ENCODE peak calls at places on chromosomes 6 and 20, in six cellular contexts. H, B, K, I, A and N are unnamed samples.

GRCh38 chr20:10793741-10794140 is 119.9 kb upstream of the JAG1 start:
- DNase-seq in H (no peak), I (no peak), K (no peak), A (no peak), B (peak; percentile 6), N (no peak)

GRCh38 chr20:10466855-10467254 is 31.8 kb downstream of the SLX4IP start:
- DNase-seq in I (no peak), B (no peak), H (no peak), A (no peak), K (no peak), N (peak; percentile 95)

GRCh38 chr6:45003400-45003799 is 324.7 kb upstream of the RUNX2 start:
- DNase-seq in I (no peak), K (no peak), H (no peak), B (no peak), A (no peak), N (no peak)

GRCh38 chr20:25187638-25188037 is 7.9 kb upstream of the ENTPD6 start:
- DNase-seq in H (no peak), A (no peak), I (no peak), K (no peak), B (no peak), N (no peak)

GRCh38 chr20:50286609-50287008 is 96.0 kb downstream of the CEBPB start:
- DNase-seq in A (no peak), K (peak; percentile 85), B (no peak), I (no peak), H (peak; percentile 91), N (peak; percentile 61)

GRCh38 chr20:1005452-1006027 is 3.4 kb upstream of the RSPO4 start:
- DNase-seq in H (peak; percentile 26), K (no peak), I (no peak), B (no peak), A (peak; percentile 65), N (peak; percentile 26)

GRCh38 chr6:43767553-43768505 is 2.2 kb upstream of the VEGFA start:
- DNase-seq in K (no peak), B (no peak), H (no peak), A (no peak), I (no peak), N (no peak)

GRCh38 chr6:42339991-42340401 is 111.7 kb downstream of the TRERF1 start:
- DNase-seq in I (no peak), B (no peak), A (no peak), H (no peak), K (no peak), N (no peak)

GRCh38 chr6:112234596-112234995 is 19.8 kb downstream of the LAMA4 start:
- DNase-seq in A (no peak), B (no peak), I (no peak), K (no peak), H (peak; percentile 59), N (no peak)

GRCh38 chr6:125747589-125748533 is 1.6 kb upstream of the HEY2 start:
- DNase-seq in B (peak; percentile 26), I (no peak), K (peak; percentile 38), H (no peak), A (peak; percentile 63), N (peak; percentile 48)

GRCh38 chr6:89840538-89840937 is 10.9 kb downstream of the CASP8AP2 start:
- DNase-seq in H (peak; percentile 49), K (no peak), I (no peak), B (no peak), A (peak; percentile 27), N (no peak)

GRCh38 chr6:24761193-24761835 is 13.4 kb upstream of the GMNN start:
- DNase-seq in B (no peak), I (no peak), H (no peak), A (no peak), K (no peak), N (peak; percentile 22)